ENCODE peak calls at places on chromosomes 1 and 21, in nine cellular contexts. D is lung microvascular endothelial cell, Z is brain microvascular endothelial cell, N is SK-MEL-5, H is activated T-cell treated with anti-CD3 and anti-CD28 coated beads for 1 hour, J is small intestine, V is GM06990, R is neural crest cell, L is SHP77. I is an unnamed sample.

GRCh38 chr1:214454619-214455396 is 96.6 kb downstream of the PTPN14 start:
- DNase-seq in J (no peak), H (no peak), R (no peak), L (no peak), Z (peak), V (no peak), D (peak), N (no peak), I (no peak)

GRCh38 chr1:55259906-55260608 is 44.9 kb upstream of the USP24 start:
- DNase-seq in Z (no peak), L (no peak), J (no peak), D (no peak), V (peak), R (no peak), N (no peak), H (no peak), I (no peak)

GRCh38 chr1:208336136-208336535 is 92.0 kb upstream of the PLXNA2 start:
- DNase-seq in R (peak), N (no peak), V (no peak), L (no peak), Z (no peak), D (no peak), J (no peak), H (no peak), I (no peak)

GRCh38 chr1:35569956-35570355 is 3.2 kb upstream of the TFAP2E start:
- DNase-seq in L (no peak), N (no peak), H (no peak), R (no peak), J (no peak), V (no peak), Z (no peak), D (no peak), I (no peak)

GRCh38 chr1:35222322-35223108 is 29.6 kb upstream of the SFPQ start:
- DNase-seq in N (no peak), L (no peak), D (no peak), R (no peak), H (no peak), Z (peak), V (no peak), J (no peak), I (no peak)

GRCh38 chr1:43868741-43869067 is 64.9 kb upstream of the ARTN start:
- DNase-seq in D (peak), N (no peak), L (no peak), H (no peak), V (no peak), R (no peak), J (no peak), Z (peak), I (no peak)

GRCh38 chr1:66553846-66554245 is 19.9 kb downstream of the SGIP1 start:
- DNase-seq in D (peak), Z (no peak), L (no peak), J (no peak), V (no peak), H (no peak), N (no peak), R (no peak), I (no peak)

GRCh38 chr1:119012383-119012782 is 24.2 kb upstream of the TBX15 start:
- DNase-seq in N (no peak), D (no peak), R (no peak), Z (no peak), V (no peak), J (no peak), L (no peak), H (no peak), I (no peak)

GRCh38 chr21:37273911-37274690 is 7.0 kb upstream of the VPS26C start:
- DNase-seq in Z (no peak), V (no peak), D (no peak), N (no peak), L (no peak), R (no peak), H (no peak), J (no peak), I (no peak)

GRCh38 chr1:23957096-23957495 is 2.5 kb upstream of the PNRC2 start:
- DNase-seq in J (peak), R (no peak), L (no peak), N (no peak), Z (no peak), V (no peak), H (no peak), D (no peak), I (no peak)

GRCh38 chr1:9728451-9729295 is 77.1 kb downstream of the PIK3CD start:
- DNase-seq in V (peak), R (no peak), H (no peak), L (no peak), Z (no peak), J (no peak), N (no peak), D (no peak), I (peak)

GRCh38 chr1:27598902-27599528 is 4.9 kb downstream of the AHDC1 start:
- DNase-seq in R (no peak), Z (peak), D (peak), H (peak), V (no peak), J (no peak), N (no peak), L (no peak), I (no peak)

GRCh38 chr1:12617511-12617900 is 504 bp downstream of the DHRS3 start:
- DNase-seq in Z (no peak), N (no peak), R (no peak), V (no peak), H (peak), L (no peak), J (peak), D (peak), I (no peak)

GRCh38 chr1:43706598-43707190 is 642 bp upstream of the ST3GAL3 start:
- DNase-seq in H (no peak), L (no peak), V (no peak), N (peak), J (peak), R (peak), Z (no peak), D (peak), I (no peak)